ENCODE peak calls at places on chromosomes 7 and 10, in nine cellular contexts. N is right cardiac atrium, M is mesothelial cell of epicardium, E is NT2/D1, C is caudate nucleus, U is RWPE1, R is lower leg skin, V is NAMALWA, J is A549. Y is an unnamed sample.

GRCh38 chr10:113187066-113187777 is 237.2 kb downstream of the TCF7L2 start:
- DNase-seq in C (peak), M (peak), U (no peak), N (peak), J (no peak), R (no peak), V (no peak), E (no peak), Y (peak)

GRCh38 chr7:27579565-27579964 is 83.1 kb downstream of the HIBADH start:
- DNase-seq in U (no peak), E (no peak), N (no peak), R (no peak), C (no peak), J (no peak), M (no peak), V (no peak), Y (no peak)

GRCh38 chr10:119191881-119192280 is 13.3 kb upstream of the PRDX3 start:
- DNase-seq in E (no peak), M (no peak), J (no peak), C (no peak), U (peak), R (no peak), N (no peak), V (no peak), Y (no peak)

GRCh38 chr7:74044366-74045350 is 16.7 kb downstream of the ELN start:
- DNase-seq in E (no peak), R (no peak), U (no peak), M (no peak), J (no peak), V (peak), N (peak), C (peak), Y (no peak)

GRCh38 chr7:121083138-121083789 is 94.8 kb downstream of the CPED1 start:
- DNase-seq in N (no peak), J (no peak), C (no peak), R (no peak), V (no peak), M (no peak), U (peak), E (no peak), Y (peak)

GRCh38 chr10:24784061-24784460 is 60.4 kb upstream of the ARHGAP21 start:
- DNase-seq in M (no peak), N (no peak), V (no peak), J (no peak), R (no peak), C (peak), U (no peak), E (no peak), Y (no peak)

GRCh38 chr10:49592726-49593563 is 17.2 kb upstream of the SLC18A3 start:
- DNase-seq in M (peak), E (peak), V (peak), U (peak), R (peak), J (peak), C (peak), N (peak), Y (peak)

GRCh38 chr10:5551531-5552375 is 27.0 kb downstream of the CALML3 start:
- DNase-seq in C (no peak), U (peak), J (no peak), V (no peak), R (no peak), E (no peak), N (no peak), M (no peak), Y (peak)

GRCh38 chr10:20624642-20625041 is 272.5 kb downstream of the NEBL start:
- DNase-seq in V (no peak), R (peak), E (no peak), U (no peak), M (no peak), J (no peak), C (no peak), N (peak), Y (no peak)

GRCh38 chr10:101089520-101090299 is 27.9 kb downstream of the KAZALD1 start:
- DNase-seq in J (no peak), U (no peak), M (no peak), E (no peak), R (no peak), N (no peak), V (no peak), C (no peak), Y (no peak)

GRCh38 chr7:137981175-137981574 is 20.7 kb downstream of the CREB3L2 start:
- DNase-seq in N (no peak), E (no peak), M (no peak), V (no peak), R (no peak), U (no peak), J (no peak), C (no peak), Y (no peak)

GRCh38 chr10:79277579-79277978 is 69.7 kb upstream of the PPIF start:
- DNase-seq in J (no peak), U (no peak), E (no peak), N (peak), C (no peak), V (no peak), R (no peak), M (no peak), Y (no peak)

GRCh38 chr10:117653170-117653515 is 110.6 kb downstream of the EMX2 start:
- DNase-seq in V (no peak), U (peak), E (no peak), C (no peak), J (peak), N (no peak), M (no peak), R (no peak), Y (peak)

GRCh38 chr10:101014230-101014884 is 14.7 kb downstream of the LZTS2 start:
- DNase-seq in C (peak), R (peak), E (no peak), U (peak), N (peak), J (peak), V (peak), M (peak), Y (peak)

GRCh38 chr10:62804384-62805138 is at the start of gene ADO:
- DNase-seq in C (peak), U (peak), E (peak), R (peak), V (peak), M (peak), J (peak), N (peak), Y (peak)

GRCh38 chr10:43524434-43525247 is 49.8 kb downstream of the ZNF239 start:
- DNase-seq in N (no peak), C (no peak), M (no peak), U (no peak), E (no peak), R (no peak), V (peak), J (no peak), Y (no peak)

GRCh38 chr10:73906524-73907447 is 4.1 kb upstream of the PLAU start:
- DNase-seq in R (no peak), M (peak), V (no peak), E (peak), N (peak), C (no peak), J (peak), U (peak), Y (peak)